ENCODE peak calls at places on chromosomes 1 and 21, in four cellular contexts. S, R, T and G are unnamed samples. For H3K4me1, the result is how much of the 10 kb centered on the place peaks cover.

GRCh38 chr1:46394108-46394871 is at the start of gene FAAH:
- DNase-seq in S (peak), T (peak), R (peak), G (no peak)

GRCh38 chr1:37808369-37809319 is 636 bp upstream of the YRDC start:
- DNase-seq in T (peak), S (no peak), R (peak), G (peak)

GRCh38 chr1:201737350-201738060 is 91.5 kb upstream of the IPO9 start:
- DNase-seq in R (peak), S (no peak), T (no peak), G (no peak)

GRCh38 chr1:205407970-205408369 is 13.9 kb downstream of the LEMD1 start:
- DNase-seq in S (no peak), T (no peak), R (no peak), G (no peak)

GRCh38 chr21:42737969-42738590 is 84.7 kb downstream of the PDE9A start:
- DNase-seq in T (peak), S (peak), R (peak), G (no peak)

GRCh38 chr1:84603941-84604830 is 29.9 kb upstream of the CTBS start:
- DNase-seq in T (peak), R (no peak), S (no peak), G (peak)

GRCh38 chr1:35717911-35718476 is 690 bp downstream of the C1orf216 start:
- DNase-seq in S (no peak), R (peak), T (peak), G (no peak)

GRCh38 chr1:202023033-202023433 is 12.6 kb downstream of the ELF3 start:
- DNase-seq in T (no peak), S (no peak), R (peak), G (no peak)

GRCh38 chr1:233440952-233441401 is 113.5 kb downstream of the MAP3K21 start:
- DNase-seq in R (no peak), T (no peak), S (no peak), G (no peak)

GRCh38 chr1:58477390-58477789 is 69.1 kb downstream of the OMA1 start:
- DNase-seq in S (no peak), T (no peak), R (no peak), G (no peak)

GRCh38 chr1:91764471-91765115 is 121.4 kb downstream of the TGFBR3 start:
- DNase-seq in R (no peak), S (no peak), T (peak), G (no peak)

GRCh38 chr1:178926046-178926445 is 55.2 kb upstream of the ANGPTL1 start:
- DNase-seq in T (no peak), R (no peak), S (no peak), G (no peak)

GRCh38 chr1:22241250-22241649 is 98.4 kb upstream of the WNT4 start:
- DNase-seq in T (no peak), R (no peak), S (no peak), G (no peak)

GRCh38 chr1:29233693-29234092 is 2.6 kb upstream of the PTPRU start:
- DNase-seq in R (no peak), S (no peak), T (no peak), G (no peak)

GRCh38 chr1:93758842-93759515 is 77.3 kb upstream of the BCAR3 start:
- DNase-seq in S (no peak), T (no peak), R (no peak), G (no peak)

GRCh38 chr1:23864801-23865542 is 3.1 kb downstream of the FUCA1 start:
- DNase-seq in S (no peak), R (no peak), T (no peak), G (no peak)

GRCh38 chr1:178341218-178341956 is 155.4 kb downstream of the CLEC20A start:
- DNase-seq in S (no peak), R (peak), T (peak), G (peak)

DNA sequence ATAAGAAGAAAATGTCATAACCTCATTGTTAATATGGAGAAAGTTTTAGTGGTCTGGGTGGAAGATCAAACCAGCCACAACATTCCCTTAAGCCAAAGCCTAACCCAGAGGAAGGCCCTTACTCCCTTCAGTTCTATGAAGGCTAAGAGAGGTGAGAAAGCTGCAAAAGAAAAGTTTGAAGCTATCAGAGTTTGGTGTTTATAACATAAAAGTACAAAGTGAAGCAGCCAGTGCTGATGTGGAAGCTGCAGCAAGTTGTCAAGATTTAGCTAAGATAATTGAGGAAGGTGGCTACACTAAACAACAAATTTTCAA is 67.6 kb upstream of the BCL9 start:
- DNase-seq in T (no peak), R (no peak), S (no peak), G (no peak)
- H3K27ac ChIP-seq in T (no peak), R (no peak), S (no peak), G (no peak)

GRCh38 chr21:33247596-33247995 is 17.9 kb downstream of the IFNAR2 start:
- DNase-seq in T (no peak), S (no peak), R (no peak), G (no peak)
- H3K4me1 ChIP-seq in T (under half), S (half or more), R (under half), G (under half)

GRCh38 chr1:119712342-119713038 is 756 bp downstream of the PHGDH start:
- DNase-seq in R (peak), S (no peak), T (peak), G (peak)
- H3K27ac ChIP-seq in R (peak), S (no peak), T (peak), G (peak)

GRCh38 chr1:12464627-12465056 is 153.4 kb downstream of the DHRS3 start:
- DNase-seq in S (no peak), T (peak), R (no peak), G (peak)

GRCh38 chr1:12465126-12465525 is 152.9 kb downstream of the DHRS3 start:
- DNase-seq in T (no peak), S (no peak), R (no peak), G (no peak)

GRCh38 chr1:12468323-12468722 is 149.7 kb downstream of the DHRS3 start:
- DNase-seq in R (no peak), S (no peak), T (no peak), G (no peak)

GRCh38 chr1:12467570-12468286 is 150.3 kb downstream of the DHRS3 start:
- DNase-seq in S (no peak), R (no peak), T (no peak), G (no peak)

DNA sequence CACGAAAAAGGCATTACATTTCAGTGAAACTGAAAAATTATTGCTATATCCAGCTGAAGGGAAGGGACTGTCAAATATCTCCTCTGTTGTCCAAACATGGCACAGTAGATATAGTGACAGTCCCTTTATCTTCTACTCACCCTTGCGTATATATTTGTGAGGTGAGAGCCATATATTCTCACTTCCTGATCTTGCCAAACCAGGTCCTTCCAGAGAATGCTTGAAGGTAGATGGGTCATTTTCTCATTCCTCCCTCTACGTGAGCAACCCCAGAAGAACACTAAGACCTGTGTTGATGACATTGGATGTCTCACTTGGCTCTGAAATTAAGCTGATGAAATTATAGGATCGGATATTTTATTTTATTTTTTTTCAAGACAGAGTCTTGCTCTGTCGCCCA is 151.2 kb downstream of the DHRS3 start:
- DNase-seq in T (no peak), R (no peak), S (no peak), G (no peak)
- H3K4me1 ChIP-seq in T (under half), R (under half), S (under half), G (half or more)

GRCh38 chr1:175210744-175211143 is 18.2 kb upstream of the KIAA0040 start:
- DNase-seq in S (no peak), T (no peak), R (no peak), G (no peak)

GRCh38 chr1:175206687-175207086 is 14.1 kb upstream of the KIAA0040 start:
- DNase-seq in S (no peak), R (no peak), T (no peak), G (no peak)

GRCh38 chr1:175208773-175209492 is 16.4 kb upstream of the KIAA0040 start:
- DNase-seq in R (no peak), T (no peak), S (peak), G (no peak)

GRCh38 chr1:175207971-175208370 is 15.4 kb upstream of the KIAA0040 start:
- DNase-seq in S (no peak), T (no peak), R (no peak), G (no peak)

GRCh38 chr1:175209493-175209921 is 16.9 kb upstream of the KIAA0040 start:
- DNase-seq in S (no peak), R (no peak), T (no peak), G (no peak)
- H3K27ac ChIP-seq in S (peak), R (peak), T (no peak), G (no peak)

DNA sequence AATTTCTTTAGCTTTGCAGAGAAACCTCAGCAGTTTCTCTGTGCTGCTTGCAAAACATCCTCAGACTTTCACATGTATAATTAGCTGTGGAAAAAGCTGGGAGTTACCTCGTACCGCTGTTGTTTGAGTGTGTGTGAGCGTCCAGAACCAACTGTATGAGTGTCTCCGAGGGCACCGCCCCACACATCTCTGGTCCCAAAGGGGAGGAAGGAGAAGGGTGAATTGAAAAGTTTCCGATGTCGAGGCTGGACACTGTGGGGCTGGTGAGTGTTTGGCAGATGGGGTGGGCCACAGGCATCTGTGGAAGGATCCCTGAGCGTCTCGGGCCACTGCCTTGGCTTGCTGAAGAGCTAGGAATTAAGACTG is 1.2 kb downstream of the ATP2B4 start:
- DNase-seq in R (peak), T (peak), S (no peak), G (no peak)
- H3K4me1 ChIP-seq in R (half or more), T (under half), S (half or more), G (under half)

DNA sequence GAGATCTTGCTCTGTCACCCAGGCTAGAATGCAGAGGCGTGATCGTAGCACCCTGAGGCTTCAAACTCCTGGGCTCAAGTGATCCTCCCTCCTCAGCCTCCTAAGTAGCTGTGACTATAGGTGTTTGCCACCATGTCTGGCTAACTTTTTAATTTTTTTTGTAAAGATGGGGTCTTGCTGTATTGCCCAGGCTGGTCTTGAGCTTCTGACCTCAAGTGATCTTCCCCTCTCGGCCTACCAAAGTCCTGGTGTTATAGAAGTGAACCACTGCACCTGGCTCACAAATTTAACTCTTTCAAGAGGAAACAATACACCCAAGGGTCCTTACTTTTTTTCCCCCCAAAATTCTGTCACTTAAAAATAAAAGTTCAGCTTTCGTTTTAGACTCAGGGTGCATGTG is 62.3 kb downstream of the GALNT2 start:
- DNase-seq in S (no peak), T (no peak), R (no peak), G (no peak)
- H3K27ac ChIP-seq in S (no peak), T (no peak), R (no peak), G (no peak)